ENCODE peak calls at places on chromosomes 7 and 10, in seven cellular contexts. M is MM.1S, R is GM23338, N is OCI-LY7, F is GM23248, Z is hepatocyte, O is neural progenitor cell. U is an unnamed sample. For H3K4me1, the result is how much of the 10 kb centered on the place peaks cover.

GRCh38 chr7:152383341-152384234 is 52.2 kb downstream of the KMT2C start:
- DNase-seq in Z (no peak), R (no peak), F (peak), M (no peak), O (no peak), N (no peak), U (no peak)

GRCh38 chr10:119654540-119654939 is 3.4 kb downstream of the BAG3 start:
- DNase-seq in R (no peak), N (no peak), Z (no peak), M (no peak), O (no peak), F (peak), U (no peak)

GRCh38 chr7:5694221-5694754 is 87.2 kb downstream of the RNF216 start:
- DNase-seq in Z (no peak), O (no peak), F (peak), N (no peak), R (no peak), M (no peak), U (no peak)

GRCh38 chr7:1152492-1152891 is 7.5 kb downstream of the ZFAND2A start:
- DNase-seq in N (no peak), F (no peak), R (no peak), M (no peak), O (no peak), Z (no peak), U (no peak)

GRCh38 chr7:80775972-80776371 is 137.5 kb downstream of the CD36 start:
- DNase-seq in N (no peak), M (no peak), Z (no peak), O (no peak), R (no peak), F (no peak), U (no peak)

GRCh38 chr10:77971804-77972144 is 45.2 kb upstream of the DLG5 start:
- DNase-seq in Z (no peak), R (no peak), O (no peak), M (no peak), F (no peak), N (no peak), U (no peak)

GRCh38 chr10:124722812-124723783 is 21.1 kb downstream of the FAM53B start:
- DNase-seq in F (peak), M (peak), Z (no peak), R (no peak), N (no peak), O (no peak), U (no peak)

GRCh38 chr7:117715784-117716445 is 157.3 kb downstream of the CTTNBP2 start:
- DNase-seq in M (peak), Z (peak), R (peak), O (peak), F (peak), N (peak), U (peak)

GRCh38 chr10:125882596-125882995 is 1.5 kb upstream of the DHX32 start:
- DNase-seq in F (peak), N (no peak), Z (no peak), M (no peak), R (no peak), O (no peak), U (no peak)

GRCh38 chr10:125878957-125879835 is 1.9 kb downstream of the DHX32 start:
- DNase-seq in Z (peak), R (no peak), F (peak), N (no peak), O (no peak), M (no peak), U (peak)

GRCh38 chr10:125880719-125881118 is 373 bp downstream of the DHX32 start:
- DNase-seq in Z (no peak), O (peak), M (no peak), N (no peak), F (no peak), R (peak), U (no peak)

GRCh38 chr10:125883198-125883597 is 2.1 kb upstream of the DHX32 start:
- DNase-seq in N (no peak), F (no peak), M (no peak), Z (no peak), R (no peak), O (no peak), U (no peak)

DNA sequence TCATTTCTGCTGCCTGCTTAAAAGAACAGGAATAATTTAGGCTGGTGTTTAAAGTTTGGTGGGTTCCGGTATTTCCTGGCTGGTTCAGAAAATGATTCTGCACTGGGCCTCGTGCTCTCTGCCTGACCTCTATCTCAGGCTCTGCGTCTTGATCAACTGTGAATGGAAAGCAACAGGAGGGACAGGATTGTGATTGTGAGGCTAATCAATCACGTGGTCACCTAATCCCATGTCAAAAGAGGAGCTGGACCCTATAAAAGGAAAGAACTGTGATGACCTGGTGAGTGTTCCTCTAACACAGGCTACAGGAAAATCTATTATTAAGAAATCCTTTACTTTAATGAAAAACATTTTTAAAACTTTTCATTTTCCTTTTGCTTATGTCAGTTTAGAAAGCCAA is at the start of gene DHX32:
- DNase-seq in F (no peak), R (peak), O (peak), M (no peak), N (no peak), Z (no peak), U (no peak)
- TF ChIP-seq EZH2phosphoT487 in F (no peak), R (no peak), O (no peak), M (no peak), N (no peak), Z (no peak), U (no peak)

GRCh38 chr7:50267525-50268041 is 36.9 kb upstream of the IKZF1 start:
- DNase-seq in N (no peak), O (no peak), R (no peak), Z (no peak), F (no peak), M (no peak), U (no peak)
- H3K4me1 ChIP-seq in N (half or more), O (under half), R (under half), Z (under half), F (under half), M (under half), U (under half)

GRCh38 chr7:38411404-38411803 is 138.0 kb upstream of the TARP start:
- DNase-seq in F (peak), Z (peak), M (peak), N (peak), R (peak), O (peak), U (peak)
- TF ChIP-seq EZH2phosphoT487 in F (no peak), Z (no peak), M (no peak), N (no peak), R (no peak), O (no peak), U (no peak)

DNA sequence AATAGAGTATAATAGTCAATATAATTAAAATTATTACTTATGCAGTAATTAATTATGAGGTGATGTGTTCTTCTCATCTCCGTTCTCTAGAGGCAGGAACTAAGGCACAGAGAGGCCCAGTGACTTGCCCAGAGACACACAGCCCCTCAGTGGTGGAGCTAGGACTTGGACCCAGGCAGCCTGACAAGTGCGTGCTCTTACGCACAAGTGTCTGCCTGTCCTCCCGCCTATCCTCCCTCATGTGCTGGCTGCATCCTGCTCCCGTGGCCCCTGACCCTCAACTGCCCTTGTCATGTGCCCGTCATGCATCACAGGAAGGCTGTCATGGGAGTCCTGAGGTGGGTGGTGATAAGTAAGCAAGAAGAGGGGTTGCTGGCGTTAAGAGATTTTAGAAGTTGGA is 14.3 kb downstream of the IL2RA start:
- DNase-seq in O (no peak), R (no peak), F (no peak), N (no peak), Z (no peak), M (no peak), U (no peak)
- H3K4me1 ChIP-seq in O (under half), R (under half), F (under half), N (half or more), Z (under half), M (under half), U (under half)

GRCh38 chr7:77413861-77414424 is 2.2 kb downstream of the GSAP start:
- DNase-seq in F (peak), O (no peak), N (no peak), R (peak), Z (no peak), M (no peak), U (no peak)
- TF ChIP-seq EZH2phosphoT487 in F (no peak), O (no peak), N (no peak), R (no peak), Z (no peak), M (no peak), U (no peak)

DNA sequence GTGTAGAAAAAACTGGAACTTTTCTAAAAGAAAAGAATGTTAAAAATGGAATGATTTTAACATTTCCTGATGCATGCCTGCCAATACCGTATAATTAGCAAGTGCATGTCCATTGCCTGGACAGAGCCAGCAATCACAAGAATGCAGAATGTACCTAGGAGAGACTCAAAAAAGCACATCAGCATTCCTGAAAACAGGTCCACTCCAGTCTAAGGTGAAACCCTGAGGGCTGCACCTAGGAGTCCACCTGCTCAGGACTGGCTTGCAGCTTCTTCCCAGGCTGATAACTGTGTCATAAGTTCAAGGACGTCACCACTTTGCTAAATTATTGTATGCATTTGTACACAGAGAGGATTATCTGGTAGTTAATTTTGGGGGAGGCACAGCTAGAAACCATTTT is 5.4 kb downstream of the CCDC201 start:
- DNase-seq in O (no peak), M (no peak), Z (no peak), N (no peak), R (no peak), F (no peak), U (no peak)
- H3K4me1 ChIP-seq in O (under half), M (under half), Z (under half), N (under half), R (under half), F (under half), U (under half)

U was measured in HCT116.